ENCODE peak calls at places on chromosomes 7 and 10, in eight cellular contexts. C is activated naive CD4-positive, alpha-beta T cell; I is NCI-H2029; O is stimulated activated naive CD4-positive, alpha-beta T cell; L is activated CD4-positive, alpha-beta T cell treated with anti-CD3 and anti-CD28 coated beads, Interleukin-2, amount 50 U/mL, for 24 hours; J is K562; T is NCI-H2081; D is WTC11. N is an unnamed sample.

GRCh38 chr10:88730864-88731263 is 24.8 kb downstream of the LIPK start:
- DNase-seq in C (no peak), I (no peak), O (no peak), L (no peak), J (no peak), T (no peak), D (no peak), N (no peak)

GRCh38 chr10:62502995-62503613 is 128.9 kb downstream of the ZNF365 start:
- DNase-seq in C (no peak), I (no peak), O (no peak), L (no peak), J (no peak), T (no peak), D (no peak), N (no peak)

GRCh38 chr10:121092341-121093099 is 241.4 kb downstream of the WDR11 start:
- DNase-seq in C (no peak), I (no peak), O (no peak), L (no peak), J (no peak), T (no peak), D (no peak), N (no peak)

GRCh38 chr7:32001948-32002347 is 68.3 kb downstream of the PDE1C start:
- DNase-seq in C (no peak), I (no peak), O (no peak), L (no peak), J (no peak), T (no peak), D (no peak), N (no peak)

GRCh38 chr7:143129477-143129876 is 2.4 kb upstream of the PIP start:
- DNase-seq in C (no peak), I (no peak), O (no peak), L (no peak), J (no peak), T (no peak), D (no peak), N (no peak)

GRCh38 chr10:66746711-66747110 is 179.1 kb upstream of the LRRTM3 start:
- DNase-seq in C (no peak), I (no peak), O (no peak), L (no peak), J (no peak), T (no peak), D (no peak), N (no peak)

GRCh38 chr7:155489862-155490696 is 32.1 kb downstream of the EN2 start:
- DNase-seq in C (no peak), I (no peak), O (no peak), L (no peak), J (no peak), T (no peak), D (no peak), N (no peak)

GRCh38 chr7:55518836-55519235 is 53.5 kb downstream of the VOPP1 start:
- DNase-seq in C (no peak), I (no peak), O (no peak), L (no peak), J (no peak), T (no peak), D (no peak), N (no peak)